ENCODE peak calls at places on chromosomes 1 and 21, in nine cellular contexts. C, L, P, G, Q, M, S, K and I are unnamed samples.

GRCh38 chr21:31459457-31459856 is 115.4 kb upstream of the TIAM1 start:
- DNase-seq in Q (peak; percentile 12), K (no peak), M (no peak), P (no peak), G (peak; percentile 26), C (no peak), S (no peak), L (no peak), I (no peak)

GRCh38 chr21:35400233-35400939 is 351.3 kb upstream of the RUNX1 start:
- DNase-seq in Q (no peak), L (no peak), S (no peak), G (peak; percentile 8), C (peak; percentile 35), K (peak; percentile 57), M (no peak), P (peak; percentile 84), I (no peak)

GRCh38 chr1:21344098-21344749 is 54.0 kb upstream of the ECE1 start:
- DNase-seq in L (no peak), P (no peak), K (no peak), M (no peak), Q (no peak), C (no peak), S (no peak), G (no peak), I (no peak)

GRCh38 chr1:1082239-1083180 is 8.4 kb upstream of the RNF223 start:
- DNase-seq in S (no peak), L (no peak), Q (peak; percentile 7), G (peak; percentile 11), C (no peak), M (no peak), P (no peak), K (no peak), I (no peak)

GRCh38 chr1:23168079-23168461 is 586 bp downstream of the LUZP1 start:
- DNase-seq in P (peak; percentile 38), Q (no peak), K (peak; percentile 25), M (no peak), S (peak; percentile 16), G (peak; percentile 47), C (no peak), L (no peak), I (no peak)

GRCh38 chr1:205286335-205286950 is 35.1 kb downstream of the NUAK2 start:
- DNase-seq in P (peak; percentile 92), Q (no peak), C (no peak), G (no peak), L (no peak), S (peak; percentile 58), K (no peak), M (peak; percentile 25), I (no peak)

GRCh38 chr1:202852163-202852904 is 36.6 kb downstream of the RABIF start:
- DNase-seq in G (peak; percentile 67), C (no peak), P (peak; percentile 56), L (no peak), K (no peak), Q (peak; percentile 67), M (no peak), S (peak; percentile 7), I (no peak)

GRCh38 chr1:230919201-230919600 is 50.9 kb upstream of the C1orf198 start:
- DNase-seq in L (no peak), K (no peak), G (no peak), C (no peak), S (no peak), M (no peak), Q (no peak), P (no peak), I (no peak)

GRCh38 chr1:68594851-68595250 is 98.0 kb upstream of the DEPDC1 start:
- DNase-seq in L (no peak), C (no peak), M (no peak), P (no peak), G (no peak), K (no peak), S (no peak), Q (no peak), I (no peak)

GRCh38 chr1:112011231-112011630 is 21.8 kb upstream of the KCND3 start:
- DNase-seq in S (no peak), K (no peak), M (no peak), Q (no peak), P (no peak), C (no peak), G (no peak), L (no peak), I (no peak)

GRCh38 chr1:151371340-151371739 is 1.2 kb downstream of the SELENBP1 start:
- DNase-seq in C (peak; percentile 31), P (no peak), L (peak; percentile 20), K (no peak), S (no peak), G (no peak), Q (no peak), M (no peak), I (peak; percentile 57)

GRCh38 chr1:16921391-16922185 is at the start of gene CROCC:
- DNase-seq in C (no peak), P (peak; percentile 42), Q (peak; percentile 77), G (peak; percentile 77), M (peak; percentile 19), L (no peak), S (peak; percentile 40), K (peak; percentile 60), I (no peak)

GRCh38 chr1:99727575-99728190 is 38.8 kb downstream of the FRRS1 start:
- DNase-seq in P (no peak), C (no peak), L (no peak), G (no peak), S (no peak), M (no peak), K (no peak), Q (no peak), I (no peak)

GRCh38 chr1:51906306-51907078 is 28.0 kb upstream of the NRDC start:
- DNase-seq in G (no peak), K (no peak), C (peak; percentile 29), P (no peak), S (no peak), M (no peak), Q (no peak), L (no peak), I (no peak)

GRCh38 chr1:158999301-159000069 is 10.2 kb upstream of the IFI16 start:
- DNase-seq in K (no peak), C (peak; percentile 92), Q (peak; percentile 18), P (no peak), M (no peak), S (no peak), G (peak; percentile 70), L (peak; percentile 81), I (peak; percentile 58)

GRCh38 chr1:33872681-33873080 is 8.8 kb downstream of the HMGB4 start:
- DNase-seq in P (no peak), L (no peak), Q (no peak), G (no peak), K (no peak), M (no peak), S (no peak), C (no peak), I (no peak)

GRCh38 chr1:156882543-156882942 is 11.0 kb upstream of the PEAR1 start:
- DNase-seq in M (no peak), Q (no peak), S (no peak), G (no peak), L (no peak), P (no peak), C (no peak), K (no peak), I (no peak)

GRCh38 chr1:39105061-39105840 is 79.1 kb downstream of the NDUFS5 start:
- DNase-seq in M (peak; percentile 21), P (peak; percentile 71), C (peak; percentile 32), Q (peak; percentile 66), K (peak; percentile 40), S (peak; percentile 58), G (peak; percentile 72), L (no peak), I (peak; percentile 47)